ENCODE peak calls at places on chromosome 2, in ten cellular contexts. E is H1, Z is spleen, P is prostate gland, M is esophagus muscularis mucosa, K is transverse colon, Y is HCT116, V is breast epithelium, Q is suprapubic skin, H is Panc1. X is an unnamed sample.

GRCh38 chr2:9263388-9263787 is 56.8 kb downstream of the ASAP2 start:
- DNase-seq in K (no peak), H (no peak), P (no peak), E (no peak), Q (no peak), V (no peak), Y (no peak), M (no peak), Z (no peak), X (no peak)

GRCh38 chr2:203225423-203226039 is 13.3 kb upstream of the CYP20A1 start:
- DNase-seq in Y (peak; percentile 13), K (no peak), P (no peak), V (no peak), Z (peak; percentile 48), E (peak; percentile 52), Q (no peak), H (no peak), M (no peak), X (no peak)

GRCh38 chr2:58157754-58158153 is 83.4 kb downstream of the FANCL start:
- DNase-seq in Q (no peak), Y (no peak), P (no peak), Z (no peak), V (no peak), K (no peak), H (no peak), M (no peak), E (no peak), X (no peak)

GRCh38 chr2:138306626-138307025 is 194.9 kb upstream of the SPOPL start:
- DNase-seq in K (no peak), P (no peak), V (no peak), E (no peak), Z (no peak), Q (no peak), M (no peak), Y (no peak), H (no peak), X (no peak)

GRCh38 chr2:77104554-77104953 is 417.6 kb downstream of the LRRTM4 start:
- DNase-seq in H (no peak), K (no peak), V (no peak), E (no peak), Q (no peak), M (no peak), P (no peak), Z (no peak), Y (no peak), X (no peak)

GRCh38 chr2:54457326-54458023 is 1.3 kb downstream of the SPTBN1 start:
- DNase-seq in H (no peak), Z (peak; percentile 81), K (no peak), Q (no peak), P (no peak), V (no peak), E (peak; percentile 69), M (no peak), Y (no peak), X (peak; percentile 85)

GRCh38 chr2:182666674-182667320 is 49.3 kb upstream of the DNAJC10 start:
- DNase-seq in Q (no peak), H (no peak), Y (peak; percentile 18), Z (no peak), K (no peak), M (no peak), P (no peak), V (no peak), E (no peak), X (no peak)

GRCh38 chr2:23381084-23381483 is 3.9 kb upstream of the KLHL29 start:
- DNase-seq in E (no peak), M (no peak), V (peak; percentile 57), Y (peak; percentile 89), Z (no peak), K (peak; percentile 43), H (peak; percentile 97), Q (peak; percentile 80), P (peak; percentile 30), X (peak; percentile 87)

DNA sequence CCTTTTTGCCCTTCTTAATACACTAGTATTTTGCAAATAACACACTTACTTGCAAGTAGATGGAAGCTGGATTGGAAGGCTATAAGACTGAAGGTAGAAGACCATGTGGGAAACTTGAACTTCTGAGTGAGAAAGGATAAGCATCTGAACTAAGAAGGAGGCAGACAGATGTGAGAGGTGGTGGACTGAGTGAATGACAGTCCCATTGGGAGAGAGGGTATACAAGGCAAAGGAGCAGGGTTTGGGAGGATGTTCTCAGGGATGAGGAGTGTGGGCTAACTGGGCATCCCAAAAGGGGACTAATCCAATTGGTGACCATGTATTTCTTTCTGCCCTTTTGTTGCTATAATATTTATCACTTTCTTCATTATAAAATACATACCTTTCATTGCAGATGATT is 20.4 kb upstream of the SESTD1 start:
- DNase-seq in Z (no peak), Y (no peak), P (no peak), H (no peak), V (no peak), E (no peak), M (no peak), K (no peak), Q (no peak), X (no peak)
- H3K4me1 ChIP-seq in Z (no peaks in the 10 kb centered on the region), Y (no peaks in the 10 kb centered on the region), P (no peaks in the 10 kb centered on the region), H (no peaks in the 10 kb centered on the region), V (no peaks in the 10 kb centered on the region), E (no peaks in the 10 kb centered on the region), M (no peaks in the 10 kb centered on the region), K (no peaks in the 10 kb centered on the region), Q (no peaks in the 10 kb centered on the region), X (no peaks in the 10 kb centered on the region)

GRCh38 chr2:134304726-134305509 is 51.0 kb downstream of the MGAT5 start:
- DNase-seq in P (no peak), Z (no peak), Q (no peak), K (no peak), H (no peak), M (no peak), V (peak; percentile 24), Y (no peak), E (no peak), X (no peak)

GRCh38 chr2:134310450-134311079 is 56.7 kb downstream of the MGAT5 start:
- DNase-seq in H (no peak), Q (no peak), E (no peak), P (no peak), K (no peak), V (no peak), Y (no peak), M (no peak), Z (no peak), X (no peak)

GRCh38 chr2:134306521-134306920 is 52.6 kb downstream of the MGAT5 start:
- DNase-seq in Q (no peak), H (no peak), Z (no peak), K (no peak), V (no peak), E (no peak), M (no peak), P (no peak), Y (no peak), X (no peak)

GRCh38 chr2:134308474-134309385 is 54.9 kb downstream of the MGAT5 start:
- DNase-seq in V (no peak), M (no peak), P (no peak), K (no peak), E (no peak), Q (no peak), Y (no peak), Z (no peak), H (no peak), X (no peak)

GRCh38 chr2:134307334-134307733 is 53.5 kb downstream of the MGAT5 start:
- DNase-seq in Q (no peak), E (no peak), K (no peak), V (no peak), Z (no peak), P (no peak), H (no peak), M (no peak), Y (no peak), X (no peak)
- TF ChIP-seq POLR2AphosphoS5 in Q (no peak), E (no peak), K (no peak), V (no peak), Z (no peak), P (no peak), H (no peak), M (no peak), Y (no peak), X (no peak)

GRCh38 chr2:64650257-64650656 is 3.5 kb downstream of the SERTAD2 start:
- DNase-seq in Y (no peak), Q (no peak), V (no peak), M (no peak), E (no peak), H (no peak), K (no peak), Z (no peak), P (no peak), X (no peak)

GRCh38 chr2:64650722-64651338 is 2.9 kb downstream of the SERTAD2 start:
- DNase-seq in E (no peak), V (no peak), Y (no peak), Q (no peak), M (no peak), P (no peak), Z (no peak), H (no peak), K (peak; percentile 74), X (no peak)

GRCh38 chr2:64649013-64649484 is 4.7 kb downstream of the SERTAD2 start:
- DNase-seq in V (no peak), M (no peak), E (no peak), P (no peak), Y (no peak), Z (no peak), H (no peak), Q (no peak), K (peak; percentile 50), X (no peak)

GRCh38 chr2:64651590-64651989 is 2.1 kb downstream of the SERTAD2 start:
- DNase-seq in Y (no peak), E (no peak), V (no peak), M (no peak), Q (no peak), P (peak; percentile 30), Z (no peak), H (no peak), K (no peak), X (no peak)

DNA sequence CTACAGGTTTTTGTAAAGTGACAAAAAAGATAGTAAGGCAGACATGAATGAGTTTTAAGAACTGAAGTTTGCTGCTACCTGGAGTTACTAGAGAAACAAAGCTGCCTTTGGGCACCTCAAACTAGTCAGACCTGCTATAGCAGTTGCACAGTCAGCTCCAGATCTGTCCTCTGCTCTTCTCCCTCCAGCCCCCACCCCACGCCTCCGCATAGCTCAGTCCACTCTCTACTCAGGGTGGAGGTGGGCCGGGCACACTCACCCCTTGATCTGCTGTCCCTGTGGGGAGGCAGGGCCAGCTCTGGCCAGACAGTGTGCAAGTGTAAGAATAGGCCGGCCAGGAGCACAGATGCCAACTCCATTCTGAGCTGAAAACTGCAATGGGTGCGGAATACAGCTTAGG is 4.1 kb downstream of the SERTAD2 start:
- DNase-seq in P (peak; percentile 84), Q (no peak), V (peak; percentile 76), K (no peak), Z (no peak), E (no peak), H (no peak), M (no peak), Y (no peak), X (peak; percentile 47)
- H3K4me1 ChIP-seq in P (peaks cover 8% of the 10 kb centered on the region), Q (peaks cover 79% of the 10 kb centered on the region), V (peaks cover 17% of the 10 kb centered on the region), K (peaks cover 76% of the 10 kb centered on the region), Z (peaks cover 87% of the 10 kb centered on the region), E (peaks cover 3% of the 10 kb centered on the region), H (peaks cover 65% of the 10 kb centered on the region), M (peaks cover 68% of the 10 kb centered on the region), Y (peaks cover 83% of the 10 kb centered on the region), X (peaks cover 36% of the 10 kb centered on the region)

DNA sequence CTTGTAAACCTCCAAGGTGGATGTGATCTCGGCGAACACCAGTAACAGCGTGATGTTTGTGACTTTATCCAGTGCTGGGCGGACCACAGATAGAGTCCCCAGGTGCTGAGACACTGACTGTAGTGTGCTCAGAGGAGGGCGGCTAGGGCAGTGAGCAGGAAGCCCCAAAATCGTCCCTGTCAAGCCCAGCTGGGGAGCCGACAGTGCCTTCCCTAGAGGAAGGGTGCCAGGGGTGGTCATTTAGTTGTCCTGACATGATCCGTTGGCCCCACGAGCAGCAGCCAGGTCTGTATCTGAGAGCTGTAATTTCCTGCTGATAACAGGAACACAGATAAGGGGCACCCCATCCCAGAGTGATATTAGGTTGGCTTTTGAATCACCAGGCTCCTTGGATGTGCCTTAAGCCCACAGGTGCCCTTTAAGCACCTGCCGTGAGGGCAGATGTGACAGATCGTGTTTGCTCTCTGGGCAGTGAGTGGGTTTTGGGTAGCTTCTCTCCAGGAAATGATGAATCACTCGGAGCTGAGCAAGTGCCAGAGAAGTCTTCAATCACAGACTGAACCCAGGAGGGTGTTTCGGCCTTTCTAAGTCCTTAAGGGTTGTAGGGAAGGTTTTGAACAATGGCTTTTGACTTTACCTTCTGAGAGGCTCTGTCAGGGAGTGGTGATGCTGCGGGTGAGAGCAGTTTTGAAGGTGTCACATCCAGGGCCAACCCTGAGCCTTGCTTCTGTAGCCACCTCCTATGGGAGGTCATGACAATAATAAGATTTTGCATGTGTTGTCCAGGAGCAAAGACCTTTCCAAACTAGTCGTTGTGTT is 7.7 kb downstream of the LPIN1 start:
- DNase-seq in Y (no peak), H (no peak), Q (no peak), E (no peak), V (no peak), M (no peak), P (peak; percentile 28), K (peak; percentile 65), Z (peak; percentile 85), X (no peak)
- TF ChIP-seq POLR2AphosphoS5 in Y (no peak), H (no peak), Q (no peak), E (no peak), V (no peak), M (peak; percentile 40), P (peak; percentile 28), K (peak; percentile 8), Z (no peak), X (no peak)